ENCODE peak calls at places on chromosomes 7 and 10, in six cellular contexts. One of them, this sample, is unnamed. For H3K4me1, the result is how much of the 10 kb centered on the place peaks cover.

GRCh38 chr10:7950981-7951847 is 103.3 kb upstream of the GATA3 start:
- DNase-seq in transverse colon: no peak
- DNase-seq in adrenal gland: no peak
- DNase-seq in IMR-90: peak
- DNase-seq in body of pancreas: no peak
- DNase-seq in K562: no peak
- DNase-seq in this sample: no peak

GRCh38 chr10:34978080-34978479 is 112.1 kb downstream of the CUL2 start:
- DNase-seq in K562: no peak
- DNase-seq in adrenal gland: no peak
- DNase-seq in body of pancreas: no peak
- DNase-seq in IMR-90: no peak
- DNase-seq in transverse colon: no peak
- DNase-seq in this sample: no peak

GRCh38 chr10:6148908-6149307 is 53.8 kb upstream of the PFKFB3 start:
- DNase-seq in body of pancreas: no peak
- DNase-seq in IMR-90: no peak
- DNase-seq in K562: peak
- DNase-seq in adrenal gland: no peak
- DNase-seq in transverse colon: no peak
- DNase-seq in this sample: no peak

GRCh38 chr7:29306276-29307036 is 111.9 kb downstream of the CHN2 start:
- DNase-seq in adrenal gland: no peak
- DNase-seq in K562: no peak
- DNase-seq in transverse colon: no peak
- DNase-seq in body of pancreas: no peak
- DNase-seq in IMR-90: no peak
- DNase-seq in this sample: no peak

GRCh38 chr10:119441151-119441821 is 101.2 kb downstream of the RGS10 start:
- DNase-seq in K562: no peak
- DNase-seq in transverse colon: no peak
- DNase-seq in adrenal gland: no peak
- DNase-seq in IMR-90: peak
- DNase-seq in body of pancreas: no peak
- DNase-seq in this sample: peak

GRCh38 chr7:154423219-154423618 is 371.0 kb downstream of the DPP6 start:
- DNase-seq in IMR-90: no peak
- DNase-seq in adrenal gland: no peak
- DNase-seq in K562: no peak
- DNase-seq in transverse colon: no peak
- DNase-seq in body of pancreas: no peak
- DNase-seq in this sample: no peak

GRCh38 chr10:88063861-88064521 is 200.6 kb downstream of the PTEN start:
- DNase-seq in adrenal gland: no peak
- DNase-seq in IMR-90: no peak
- DNase-seq in transverse colon: no peak
- DNase-seq in body of pancreas: no peak
- DNase-seq in K562: no peak
- DNase-seq in this sample: no peak

GRCh38 chr7:141889323-141889722 is 26.9 kb upstream of the OR9A4 start:
- DNase-seq in adrenal gland: no peak
- DNase-seq in body of pancreas: no peak
- DNase-seq in K562: no peak
- DNase-seq in transverse colon: no peak
- DNase-seq in IMR-90: no peak
- DNase-seq in this sample: no peak

GRCh38 chr10:19505320-19506092 is 310.7 kb upstream of the PLXDC2 start:
- DNase-seq in IMR-90: no peak
- DNase-seq in transverse colon: no peak
- DNase-seq in adrenal gland: no peak
- DNase-seq in body of pancreas: no peak
- DNase-seq in K562: no peak
- DNase-seq in this sample: no peak

GRCh38 chr10:6200588-6201510 is 1.9 kb upstream of the PFKFB3 start:
- DNase-seq in adrenal gland: peak
- DNase-seq in body of pancreas: peak
- DNase-seq in K562: peak
- DNase-seq in IMR-90: peak
- DNase-seq in transverse colon: peak
- DNase-seq in this sample: peak

GRCh38 chr10:107215681-107216080 is 51.2 kb upstream of the SORCS1 start:
- DNase-seq in K562: no peak
- DNase-seq in adrenal gland: no peak
- DNase-seq in IMR-90: no peak
- DNase-seq in body of pancreas: no peak
- DNase-seq in transverse colon: no peak
- DNase-seq in this sample: no peak

GRCh38 chr7:28766359-28766758 is 191.8 kb downstream of the TRIL start:
- DNase-seq in adrenal gland: no peak
- DNase-seq in IMR-90: no peak
- DNase-seq in K562: no peak
- DNase-seq in body of pancreas: no peak
- DNase-seq in transverse colon: no peak
- DNase-seq in this sample: no peak

GRCh38 chr7:28078036-28078901 is 102.3 kb downstream of the JAZF1 start:
- DNase-seq in K562: peak
- DNase-seq in adrenal gland: no peak
- DNase-seq in body of pancreas: peak
- DNase-seq in IMR-90: peak
- DNase-seq in transverse colon: peak
- DNase-seq in this sample: no peak

GRCh38 chr10:24208661-24209420 is at the start of gene KIAA1217:
- DNase-seq in adrenal gland: peak
- DNase-seq in transverse colon: peak
- DNase-seq in IMR-90: peak
- DNase-seq in K562: no peak
- DNase-seq in body of pancreas: peak
- DNase-seq in this sample: peak

GRCh38 chr10:71029411-71029881 is 141.1 kb upstream of the PCBD1 start:
- DNase-seq in K562: no peak
- DNase-seq in body of pancreas: no peak
- DNase-seq in adrenal gland: no peak
- DNase-seq in transverse colon: no peak
- DNase-seq in IMR-90: no peak
- DNase-seq in this sample: no peak

GRCh38 chr7:21450076-21450475 is 22.2 kb downstream of the SP4 start:
- DNase-seq in adrenal gland: no peak
- DNase-seq in IMR-90: no peak
- DNase-seq in K562: no peak
- DNase-seq in body of pancreas: no peak
- DNase-seq in transverse colon: no peak
- DNase-seq in this sample: no peak

GRCh38 chr7:33744293-33744692 is 161.0 kb upstream of the BMPER start:
- DNase-seq in IMR-90: peak
- DNase-seq in adrenal gland: no peak
- DNase-seq in body of pancreas: no peak
- DNase-seq in transverse colon: no peak
- DNase-seq in K562: peak
- DNase-seq in this sample: no peak

GRCh38 chr7:31517513-31517912 is 3.6 kb downstream of the ITPRID1 start:
- DNase-seq in adrenal gland: no peak
- DNase-seq in transverse colon: no peak
- DNase-seq in body of pancreas: no peak
- DNase-seq in K562: no peak
- DNase-seq in IMR-90: no peak
- DNase-seq in this sample: no peak

GRCh38 chr10:72784551-72785421 is 92.8 kb downstream of the MCU start:
- DNase-seq in adrenal gland: peak
- DNase-seq in K562: peak
- DNase-seq in IMR-90: peak
- DNase-seq in body of pancreas: peak
- DNase-seq in transverse colon: peak
- DNase-seq in this sample: peak

GRCh38 chr10:97010695-97011206 is 175.0 kb downstream of the SLIT1 start:
- DNase-seq in adrenal gland: no peak
- DNase-seq in K562: no peak
- DNase-seq in transverse colon: no peak
- DNase-seq in body of pancreas: no peak
- DNase-seq in IMR-90: no peak
- DNase-seq in this sample: no peak
- TF ChIP-seq POLR2A in adrenal gland: no peak
- TF ChIP-seq POLR2A in K562: no peak
- TF ChIP-seq POLR2A in transverse colon: no peak
- TF ChIP-seq POLR2A in body of pancreas: no peak
- TF ChIP-seq POLR2A in IMR-90: no peak
- TF ChIP-seq POLR2A in this sample: no peak

DNA sequence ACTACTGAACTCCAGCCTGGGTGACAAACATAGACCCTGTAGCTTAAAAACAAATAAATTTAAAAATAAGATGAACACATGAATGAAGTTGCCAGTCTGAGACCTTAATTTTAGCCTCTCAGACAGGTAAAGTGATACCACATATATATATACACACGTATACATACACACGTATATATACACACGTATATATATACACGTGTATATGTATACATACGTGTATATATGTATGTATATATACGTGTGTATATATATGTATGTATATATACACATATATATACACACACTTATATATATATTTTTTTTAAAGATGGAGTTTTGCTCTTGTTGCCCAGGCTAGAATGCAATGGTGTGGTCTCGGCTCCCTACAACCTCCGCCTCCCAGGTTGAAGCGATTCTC is 62.7 kb downstream of the UBE2H start:
- DNase-seq in body of pancreas: no peak
- DNase-seq in IMR-90: no peak
- DNase-seq in adrenal gland: no peak
- DNase-seq in K562: no peak
- DNase-seq in transverse colon: no peak
- DNase-seq in this sample: no peak
- H3K4me3 ChIP-seq in body of pancreas: no peak
- H3K4me3 ChIP-seq in IMR-90: no peak
- H3K4me3 ChIP-seq in adrenal gland: no peak
- H3K4me3 ChIP-seq in K562: no peak
- H3K4me3 ChIP-seq in transverse colon: no peak
- H3K4me3 ChIP-seq in this sample: no peak

GRCh38 chr10:74993649-74994048 is 117.8 kb upstream of the SAMD8 start:
- DNase-seq in transverse colon: no peak
- DNase-seq in K562: no peak
- DNase-seq in body of pancreas: no peak
- DNase-seq in adrenal gland: no peak
- DNase-seq in IMR-90: no peak
- DNase-seq in this sample: no peak

GRCh38 chr10:74992068-74992467 is 119.4 kb upstream of the SAMD8 start:
- DNase-seq in K562: no peak
- DNase-seq in IMR-90: no peak
- DNase-seq in transverse colon: no peak
- DNase-seq in body of pancreas: no peak
- DNase-seq in adrenal gland: no peak
- DNase-seq in this sample: no peak

GRCh38 chr10:74997163-74997562 is 114.3 kb upstream of the SAMD8 start:
- DNase-seq in body of pancreas: no peak
- DNase-seq in K562: no peak
- DNase-seq in transverse colon: no peak
- DNase-seq in IMR-90: no peak
- DNase-seq in adrenal gland: no peak
- DNase-seq in this sample: no peak

GRCh38 chr10:74994714-74995308 is 116.6 kb upstream of the SAMD8 start:
- DNase-seq in adrenal gland: no peak
- DNase-seq in transverse colon: no peak
- DNase-seq in IMR-90: no peak
- DNase-seq in K562: no peak
- DNase-seq in body of pancreas: no peak
- DNase-seq in this sample: no peak

DNA sequence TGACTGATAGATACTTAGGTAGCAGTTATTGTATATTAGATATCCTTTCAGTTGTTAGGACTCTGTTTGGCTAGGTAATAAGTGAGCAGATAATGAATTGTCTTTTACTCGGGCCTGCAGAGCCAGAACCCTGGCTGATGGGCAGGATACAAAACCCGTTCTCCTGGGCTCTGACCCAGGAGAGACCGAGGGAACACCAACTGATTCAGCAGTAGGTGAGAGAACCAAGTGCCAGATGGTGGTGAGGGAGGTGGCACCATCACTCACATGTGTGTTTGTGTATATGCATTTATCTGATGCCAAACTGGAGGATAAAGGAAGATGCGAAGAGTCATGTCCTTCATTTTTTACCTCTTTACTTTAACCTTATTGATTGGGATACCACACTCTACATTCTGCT is 115.7 kb upstream of the SAMD8 start:
- DNase-seq in transverse colon: no peak
- DNase-seq in K562: no peak
- DNase-seq in IMR-90: no peak
- DNase-seq in body of pancreas: no peak
- DNase-seq in adrenal gland: no peak
- DNase-seq in this sample: no peak
- H3K4me1 ChIP-seq in transverse colon: under half
- H3K4me1 ChIP-seq in K562: under half
- H3K4me1 ChIP-seq in IMR-90: under half
- H3K4me1 ChIP-seq in body of pancreas: under half
- H3K4me1 ChIP-seq in adrenal gland: under half
- H3K4me1 ChIP-seq in this sample: under half

GRCh38 chr7:102466097-102466496 is 1.3 kb downstream of the LRWD1 start:
- DNase-seq in body of pancreas: no peak
- DNase-seq in transverse colon: no peak
- DNase-seq in K562: no peak
- DNase-seq in IMR-90: no peak
- DNase-seq in adrenal gland: no peak
- DNase-seq in this sample: no peak

GRCh38 chr7:102463841-102464576 is 654 bp downstream of the ALKBH4 start:
- DNase-seq in adrenal gland: no peak
- DNase-seq in K562: peak
- DNase-seq in body of pancreas: no peak
- DNase-seq in IMR-90: no peak
- DNase-seq in transverse colon: no peak
- DNase-seq in this sample: peak

GRCh38 chr7:102468416-102469350 is 3.9 kb downstream of the LRWD1 start:
- DNase-seq in IMR-90: no peak
- DNase-seq in K562: no peak
- DNase-seq in transverse colon: no peak
- DNase-seq in body of pancreas: no peak
- DNase-seq in adrenal gland: peak
- DNase-seq in this sample: peak

GRCh38 chr7:102467581-102468415 is 3.0 kb downstream of the LRWD1 start:
- DNase-seq in K562: no peak
- DNase-seq in body of pancreas: no peak
- DNase-seq in adrenal gland: no peak
- DNase-seq in IMR-90: no peak
- DNase-seq in transverse colon: no peak
- DNase-seq in this sample: peak

DNA sequence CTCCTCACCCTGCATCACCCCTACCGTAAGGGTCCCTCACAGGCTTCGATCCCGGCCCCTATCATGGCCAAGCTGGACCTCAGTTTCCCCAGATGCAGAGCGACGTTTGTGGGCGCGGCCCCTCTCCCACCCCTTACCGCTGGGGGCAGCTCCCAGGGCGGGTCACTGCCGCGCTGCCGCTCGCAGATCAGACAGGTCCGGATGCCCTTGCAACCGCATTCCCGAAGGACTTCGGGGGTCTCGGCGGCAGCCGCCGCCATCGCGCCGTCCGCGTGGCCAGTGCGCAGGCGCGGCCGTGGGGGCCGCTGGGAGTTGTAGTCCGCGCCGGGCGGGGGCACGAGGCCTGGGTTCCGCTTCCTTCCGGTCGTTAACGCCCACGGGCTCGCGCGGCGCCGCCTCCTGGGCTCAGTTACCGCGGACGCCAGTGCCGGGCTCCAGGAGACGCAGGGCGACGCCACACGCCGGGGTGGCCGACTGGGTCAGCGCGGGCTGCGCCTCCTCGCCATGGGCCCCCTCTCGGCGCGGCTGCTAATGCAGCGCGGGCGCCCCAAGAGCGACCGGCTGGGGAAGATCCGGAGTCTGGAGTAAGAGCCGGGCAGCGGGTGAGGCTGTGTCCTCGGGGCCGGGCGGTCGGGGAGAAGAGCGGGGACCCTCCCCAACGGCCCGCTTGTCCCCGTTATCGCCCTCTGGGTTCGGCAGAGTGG is at the start of the genes ALKBH4 and LRWD1:
- DNase-seq in body of pancreas: peak
- DNase-seq in adrenal gland: peak
- DNase-seq in transverse colon: peak
- DNase-seq in K562: peak
- DNase-seq in IMR-90: peak
- DNase-seq in this sample: peak
- TF ChIP-seq POLR2A in body of pancreas: peak
- TF ChIP-seq POLR2A in adrenal gland: peak
- TF ChIP-seq POLR2A in transverse colon: peak
- TF ChIP-seq POLR2A in K562: peak
- TF ChIP-seq POLR2A in IMR-90: peak
- TF ChIP-seq POLR2A in this sample: peak

This sample was measured in heart left ventricle.